ENCODE peak calls at places on chromosomes 1 and 21, in six cellular contexts. One of them, this sample, is unnamed.

GRCh38 chr1:243582321-243582720 is 267.7 kb downstream of the AKT3 start:
- DNase-seq in CD8-positive, alpha-beta memory T cell: no peak
- DNase-seq in neuronal stem cell: peak; percentile 3
- DNase-seq in adipocyte: peak; percentile 18
- DNase-seq in IMR-90: peak; percentile 76
- DNase-seq in effector memory CD4-positive, alpha-beta T cell: no peak
- DNase-seq in this sample: no peak

GRCh38 chr1:67479146-67479891 is 49.1 kb upstream of the SERBP1 start:
- DNase-seq in effector memory CD4-positive, alpha-beta T cell: no peak
- DNase-seq in adipocyte: no peak
- DNase-seq in neuronal stem cell: no peak
- DNase-seq in IMR-90: no peak
- DNase-seq in CD8-positive, alpha-beta memory T cell: no peak
- DNase-seq in this sample: no peak

GRCh38 chr1:222288056-222288455 is 259.8 kb downstream of the HHIPL2 start:
- DNase-seq in IMR-90: peak; percentile 45
- DNase-seq in neuronal stem cell: no peak
- DNase-seq in adipocyte: peak; percentile 68
- DNase-seq in CD8-positive, alpha-beta memory T cell: no peak
- DNase-seq in effector memory CD4-positive, alpha-beta T cell: no peak
- DNase-seq in this sample: no peak

GRCh38 chr1:8015036-8015808 is 10.9 kb downstream of the ERRFI1 start:
- DNase-seq in CD8-positive, alpha-beta memory T cell: no peak
- DNase-seq in IMR-90: peak; percentile 89
- DNase-seq in neuronal stem cell: no peak
- DNase-seq in adipocyte: peak; percentile 93
- DNase-seq in effector memory CD4-positive, alpha-beta T cell: no peak
- DNase-seq in this sample: peak; percentile 67

GRCh38 chr1:32333251-32333963 is 2.6 kb downstream of the MARCKSL1 start:
- DNase-seq in adipocyte: no peak
- DNase-seq in neuronal stem cell: no peak
- DNase-seq in IMR-90: no peak
- DNase-seq in CD8-positive, alpha-beta memory T cell: no peak
- DNase-seq in effector memory CD4-positive, alpha-beta T cell: no peak
- DNase-seq in this sample: no peak

GRCh38 chr1:154400381-154400801 is 4.8 kb upstream of the IL6R start:
- DNase-seq in IMR-90: no peak
- DNase-seq in effector memory CD4-positive, alpha-beta T cell: no peak
- DNase-seq in CD8-positive, alpha-beta memory T cell: no peak
- DNase-seq in neuronal stem cell: no peak
- DNase-seq in adipocyte: no peak
- DNase-seq in this sample: no peak

GRCh38 chr1:202852163-202852904 is 36.6 kb downstream of the RABIF start:
- DNase-seq in neuronal stem cell: peak; percentile 21
- DNase-seq in adipocyte: peak; percentile 38
- DNase-seq in effector memory CD4-positive, alpha-beta T cell: no peak
- DNase-seq in CD8-positive, alpha-beta memory T cell: no peak
- DNase-seq in IMR-90: peak; percentile 69
- DNase-seq in this sample: peak; percentile 67

GRCh38 chr1:105087496-105087895 is 1337.8 kb downstream of the AMY1C start:
- DNase-seq in adipocyte: no peak
- DNase-seq in effector memory CD4-positive, alpha-beta T cell: no peak
- DNase-seq in CD8-positive, alpha-beta memory T cell: no peak
- DNase-seq in neuronal stem cell: no peak
- DNase-seq in IMR-90: no peak
- DNase-seq in this sample: no peak

GRCh38 chr1:8512504-8512903 is 194.6 kb downstream of the SLC45A1 start:
- DNase-seq in adipocyte: no peak
- DNase-seq in effector memory CD4-positive, alpha-beta T cell: no peak
- DNase-seq in CD8-positive, alpha-beta memory T cell: no peak
- DNase-seq in neuronal stem cell: no peak
- DNase-seq in IMR-90: no peak
- DNase-seq in this sample: no peak

GRCh38 chr1:205084360-205084759 is at the start of gene TMEM81:
- DNase-seq in neuronal stem cell: no peak
- DNase-seq in CD8-positive, alpha-beta memory T cell: no peak
- DNase-seq in adipocyte: no peak
- DNase-seq in effector memory CD4-positive, alpha-beta T cell: no peak
- DNase-seq in IMR-90: no peak
- DNase-seq in this sample: no peak

GRCh38 chr1:86872086-86872485 is 41.8 kb downstream of the SELENOF start:
- DNase-seq in IMR-90: peak; percentile 60
- DNase-seq in effector memory CD4-positive, alpha-beta T cell: no peak
- DNase-seq in adipocyte: peak; percentile 8
- DNase-seq in neuronal stem cell: no peak
- DNase-seq in CD8-positive, alpha-beta memory T cell: no peak
- DNase-seq in this sample: no peak

GRCh38 chr1:236009857-236010256 is 55.0 kb downstream of the NID1 start:
- DNase-seq in CD8-positive, alpha-beta memory T cell: no peak
- DNase-seq in IMR-90: peak; percentile 83
- DNase-seq in effector memory CD4-positive, alpha-beta T cell: no peak
- DNase-seq in adipocyte: peak; percentile 93
- DNase-seq in neuronal stem cell: no peak
- DNase-seq in this sample: no peak

GRCh38 chr1:203930343-203930742 is 68.9 kb downstream of the SNRPE start:
- DNase-seq in adipocyte: no peak
- DNase-seq in IMR-90: peak; percentile 66
- DNase-seq in CD8-positive, alpha-beta memory T cell: no peak
- DNase-seq in neuronal stem cell: no peak
- DNase-seq in effector memory CD4-positive, alpha-beta T cell: no peak
- DNase-seq in this sample: no peak

GRCh38 chr1:14913475-14914155 is 239.9 kb upstream of the TMEM51 start:
- DNase-seq in CD8-positive, alpha-beta memory T cell: no peak
- DNase-seq in neuronal stem cell: no peak
- DNase-seq in IMR-90: no peak
- DNase-seq in adipocyte: no peak
- DNase-seq in effector memory CD4-positive, alpha-beta T cell: no peak
- DNase-seq in this sample: no peak

GRCh38 chr1:14914351-14914988 is 239.1 kb upstream of the TMEM51 start:
- DNase-seq in IMR-90: no peak
- DNase-seq in CD8-positive, alpha-beta memory T cell: no peak
- DNase-seq in effector memory CD4-positive, alpha-beta T cell: no peak
- DNase-seq in neuronal stem cell: no peak
- DNase-seq in adipocyte: no peak
- DNase-seq in this sample: no peak

GRCh38 chr1:14915356-14916054 is 238.0 kb upstream of the TMEM51 start:
- DNase-seq in adipocyte: peak; percentile 68
- DNase-seq in neuronal stem cell: peak; percentile 54
- DNase-seq in effector memory CD4-positive, alpha-beta T cell: no peak
- DNase-seq in CD8-positive, alpha-beta memory T cell: no peak
- DNase-seq in IMR-90: peak; percentile 34
- DNase-seq in this sample: no peak

GRCh38 chr1:14910947-14911721 is 242.4 kb upstream of the TMEM51 start:
- DNase-seq in neuronal stem cell: no peak
- DNase-seq in adipocyte: no peak
- DNase-seq in effector memory CD4-positive, alpha-beta T cell: no peak
- DNase-seq in CD8-positive, alpha-beta memory T cell: no peak
- DNase-seq in IMR-90: no peak
- DNase-seq in this sample: no peak

DNA sequence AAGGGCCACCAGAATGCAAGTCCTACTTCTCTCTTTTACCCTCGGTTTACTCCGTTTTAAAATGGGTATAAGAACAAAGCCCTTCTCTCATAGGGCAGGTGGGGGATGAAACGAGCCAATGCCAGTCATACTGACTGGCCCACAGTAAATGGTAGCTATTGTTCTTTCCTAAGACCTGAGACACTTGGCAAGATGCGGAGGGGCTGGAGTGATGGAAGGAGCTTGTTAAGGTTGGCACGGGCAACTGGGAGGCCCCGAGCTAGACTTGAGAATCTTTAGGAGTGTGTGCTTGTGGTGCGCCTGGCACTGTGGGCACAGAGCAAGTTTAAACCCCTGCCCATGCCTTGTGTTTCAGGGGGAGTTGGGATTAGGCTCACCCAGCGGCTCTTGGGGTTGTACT is 240.7 kb upstream of the TMEM51 start:
- DNase-seq in adipocyte: no peak
- DNase-seq in neuronal stem cell: no peak
- DNase-seq in CD8-positive, alpha-beta memory T cell: no peak
- DNase-seq in effector memory CD4-positive, alpha-beta T cell: no peak
- DNase-seq in IMR-90: no peak
- DNase-seq in this sample: no peak
- H3K9me3 ChIP-seq in adipocyte: no peaks in the 10 kb centered on the region
- H3K9me3 ChIP-seq in neuronal stem cell: no peaks in the 10 kb centered on the region
- H3K9me3 ChIP-seq in CD8-positive, alpha-beta memory T cell: no peaks in the 10 kb centered on the region
- H3K9me3 ChIP-seq in effector memory CD4-positive, alpha-beta T cell: no peaks in the 10 kb centered on the region
- H3K9me3 ChIP-seq in IMR-90: no peaks in the 10 kb centered on the region
- H3K9me3 ChIP-seq in this sample: no peaks in the 10 kb centered on the region

DNA sequence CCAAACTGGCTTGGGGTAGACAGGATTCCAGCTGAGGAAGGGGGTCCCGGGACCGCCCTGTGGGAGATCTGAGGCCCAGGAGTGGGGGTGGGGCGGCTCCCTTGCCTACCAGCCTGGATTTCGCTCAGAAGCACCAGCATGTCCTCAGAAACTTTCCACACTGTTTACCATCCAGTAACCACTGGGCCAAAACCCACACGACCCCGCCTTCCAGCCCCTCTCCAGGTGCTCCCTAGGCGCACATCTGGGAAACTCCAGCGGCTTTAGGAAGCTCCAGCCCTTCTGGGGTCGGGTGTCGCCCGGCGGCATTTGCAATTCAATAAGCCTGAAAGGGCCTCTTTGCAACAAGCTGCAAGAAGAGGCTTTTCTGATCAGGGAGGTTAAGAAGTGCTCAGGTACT is 4.6 kb downstream of the RIPK4 start:
- DNase-seq in CD8-positive, alpha-beta memory T cell: no peak
- DNase-seq in IMR-90: no peak
- DNase-seq in effector memory CD4-positive, alpha-beta T cell: no peak
- DNase-seq in adipocyte: no peak
- DNase-seq in neuronal stem cell: no peak
- DNase-seq in this sample: no peak
- H3K4me1 ChIP-seq in CD8-positive, alpha-beta memory T cell: peaks cover 4% of the 10 kb centered on the region
- H3K4me1 ChIP-seq in IMR-90: peaks cover 2% of the 10 kb centered on the region
- H3K4me1 ChIP-seq in effector memory CD4-positive, alpha-beta T cell: peaks cover 4% of the 10 kb centered on the region
- H3K4me1 ChIP-seq in adipocyte: peaks cover 13% of the 10 kb centered on the region
- H3K4me1 ChIP-seq in neuronal stem cell: peaks cover 25% of the 10 kb centered on the region
- H3K4me1 ChIP-seq in this sample: peaks cover 9% of the 10 kb centered on the region

DNA sequence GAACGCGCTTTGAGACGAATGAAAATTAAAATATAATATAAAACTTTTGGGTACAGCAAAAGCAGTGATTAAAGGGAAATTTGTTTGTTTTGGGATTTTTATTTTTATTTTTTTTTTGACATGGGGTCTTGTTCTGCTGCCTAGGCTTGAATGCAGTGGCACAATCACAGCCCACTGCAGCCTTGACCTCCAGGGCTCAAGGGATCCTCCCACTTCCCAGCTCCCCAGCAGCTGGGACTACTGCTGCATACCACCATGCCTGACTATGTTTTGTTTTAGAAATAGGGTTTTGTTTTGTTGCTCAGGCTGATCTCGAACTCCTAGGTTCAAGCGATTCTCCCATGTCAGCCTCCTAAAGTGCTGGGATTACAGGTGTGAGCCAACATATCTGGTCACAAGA is 30.3 kb downstream of the USP24 start:
- DNase-seq in adipocyte: no peak
- DNase-seq in IMR-90: no peak
- DNase-seq in effector memory CD4-positive, alpha-beta T cell: no peak
- DNase-seq in neuronal stem cell: no peak
- DNase-seq in CD8-positive, alpha-beta memory T cell: no peak
- DNase-seq in this sample: no peak
- H3K9me3 ChIP-seq in adipocyte: peaks cover 3% of the 10 kb centered on the region
- H3K9me3 ChIP-seq in IMR-90: peaks cover 3% of the 10 kb centered on the region
- H3K9me3 ChIP-seq in effector memory CD4-positive, alpha-beta T cell: peaks cover 3% of the 10 kb centered on the region
- H3K9me3 ChIP-seq in neuronal stem cell: peaks cover 2% of the 10 kb centered on the region
- H3K9me3 ChIP-seq in CD8-positive, alpha-beta memory T cell: no peaks in the 10 kb centered on the region
- H3K9me3 ChIP-seq in this sample: peaks cover 2% of the 10 kb centered on the region

GRCh38 chr1:156098782-156099181 is 15.7 kb upstream of the LMNA start:
- DNase-seq in adipocyte: no peak
- DNase-seq in IMR-90: no peak
- DNase-seq in neuronal stem cell: no peak
- DNase-seq in CD8-positive, alpha-beta memory T cell: no peak
- DNase-seq in effector memory CD4-positive, alpha-beta T cell: no peak
- DNase-seq in this sample: no peak

GRCh38 chr1:156101880-156102279 is 12.6 kb upstream of the LMNA start:
- DNase-seq in adipocyte: no peak
- DNase-seq in neuronal stem cell: no peak
- DNase-seq in effector memory CD4-positive, alpha-beta T cell: no peak
- DNase-seq in CD8-positive, alpha-beta memory T cell: no peak
- DNase-seq in IMR-90: no peak
- DNase-seq in this sample: no peak

GRCh38 chr1:156099282-156099681 is 15.2 kb upstream of the LMNA start:
- DNase-seq in IMR-90: no peak
- DNase-seq in neuronal stem cell: no peak
- DNase-seq in CD8-positive, alpha-beta memory T cell: no peak
- DNase-seq in adipocyte: no peak
- DNase-seq in effector memory CD4-positive, alpha-beta T cell: no peak
- DNase-seq in this sample: no peak

GRCh38 chr1:156102634-156103511 is 11.6 kb upstream of the LMNA start:
- DNase-seq in neuronal stem cell: no peak
- DNase-seq in adipocyte: peak; percentile 63
- DNase-seq in IMR-90: peak; percentile 57
- DNase-seq in CD8-positive, alpha-beta memory T cell: no peak
- DNase-seq in effector memory CD4-positive, alpha-beta T cell: no peak
- DNase-seq in this sample: no peak

DNA sequence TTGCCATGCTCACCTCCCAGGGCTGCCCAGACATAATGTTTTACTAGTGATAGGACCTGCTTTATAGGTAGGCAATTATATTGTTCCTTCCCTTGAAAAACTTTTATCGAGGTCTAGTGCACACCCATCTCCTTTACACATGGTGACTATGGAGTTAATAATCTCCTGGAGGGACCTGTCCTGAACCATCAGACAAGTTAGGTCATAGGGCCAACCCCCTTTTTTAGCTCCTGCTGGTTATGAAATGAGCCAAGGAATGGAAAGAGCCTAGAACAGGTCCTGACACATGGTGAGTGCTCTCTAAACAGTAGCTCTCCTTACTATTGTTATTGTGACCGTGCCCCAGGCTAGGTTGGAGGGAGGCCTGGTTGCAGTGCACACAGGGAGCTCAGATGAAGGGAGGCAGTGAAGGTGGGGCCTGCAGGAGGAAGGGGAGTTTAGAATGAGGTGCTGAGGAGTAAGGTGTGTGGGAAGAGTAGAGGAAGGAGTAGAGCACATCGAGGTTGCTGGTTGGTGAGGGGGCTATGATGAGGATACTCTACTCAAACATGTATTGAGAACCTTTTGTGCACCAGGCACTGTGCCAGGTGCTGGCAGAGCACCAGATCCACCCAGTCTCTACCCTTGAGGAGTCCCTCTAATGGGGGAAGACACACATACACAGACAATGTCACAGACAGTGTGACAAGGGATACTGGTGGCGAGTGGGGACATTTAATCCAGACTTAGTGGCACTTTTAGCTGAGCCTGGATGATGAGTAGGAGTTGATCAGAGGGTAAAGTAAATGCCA is 14.1 kb upstream of the LMNA start:
- DNase-seq in effector memory CD4-positive, alpha-beta T cell: no peak
- DNase-seq in neuronal stem cell: no peak
- DNase-seq in CD8-positive, alpha-beta memory T cell: no peak
- DNase-seq in adipocyte: no peak
- DNase-seq in IMR-90: no peak
- DNase-seq in this sample: peak; percentile 50
- H3K4me1 ChIP-seq in effector memory CD4-positive, alpha-beta T cell: peaks cover 57% of the 10 kb centered on the region
- H3K4me1 ChIP-seq in neuronal stem cell: peaks cover 44% of the 10 kb centered on the region
- H3K4me1 ChIP-seq in CD8-positive, alpha-beta memory T cell: peaks cover 43% of the 10 kb centered on the region
- H3K4me1 ChIP-seq in adipocyte: peaks cover 59% of the 10 kb centered on the region
- H3K4me1 ChIP-seq in IMR-90: peaks cover 43% of the 10 kb centered on the region
- H3K4me1 ChIP-seq in this sample: peaks cover 14% of the 10 kb centered on the region

GRCh38 chr21:25080706-25081495 is 526.4 kb downstream of the MRPL39 start:
- DNase-seq in adipocyte: no peak
- DNase-seq in neuronal stem cell: no peak
- DNase-seq in IMR-90: peak; percentile 7
- DNase-seq in CD8-positive, alpha-beta memory T cell: no peak
- DNase-seq in effector memory CD4-positive, alpha-beta T cell: no peak
- DNase-seq in this sample: no peak

GRCh38 chr21:25079053-25079452 is 528.2 kb downstream of the MRPL39 start:
- DNase-seq in effector memory CD4-positive, alpha-beta T cell: no peak
- DNase-seq in CD8-positive, alpha-beta memory T cell: no peak
- DNase-seq in neuronal stem cell: no peak
- DNase-seq in adipocyte: no peak
- DNase-seq in IMR-90: no peak
- DNase-seq in this sample: no peak

GRCh38 chr21:25080161-25080560 is 527.1 kb downstream of the MRPL39 start:
- DNase-seq in neuronal stem cell: no peak
- DNase-seq in adipocyte: no peak
- DNase-seq in effector memory CD4-positive, alpha-beta T cell: no peak
- DNase-seq in IMR-90: no peak
- DNase-seq in CD8-positive, alpha-beta memory T cell: no peak
- DNase-seq in this sample: no peak
- H3K9me3 ChIP-seq in neuronal stem cell: no peaks in the 10 kb centered on the region
- H3K9me3 ChIP-seq in adipocyte: no peaks in the 10 kb centered on the region
- H3K9me3 ChIP-seq in effector memory CD4-positive, alpha-beta T cell: no peaks in the 10 kb centered on the region
- H3K9me3 ChIP-seq in IMR-90: no peaks in the 10 kb centered on the region
- H3K9me3 ChIP-seq in CD8-positive, alpha-beta memory T cell: no peaks in the 10 kb centered on the region
- H3K9me3 ChIP-seq in this sample: no peaks in the 10 kb centered on the region